ENCODE peak calls at places on chromosomes 2 and 18, in eight cellular contexts. D is K562, J is HCT116, E is HepG2, O is Panc1, X is upper lobe of left lung, Q is GM12878, G is GM23338. V is an unnamed sample. For H3K4me1, the result is how much of the 10 kb centered on the place peaks cover.

GRCh38 chr18:58300867-58301266 is 256.8 kb downstream of the NEDD4L start:
- ATAC-seq in O (peak), J (no peak), D (no peak), Q (peak), E (no peak), G (no peak), X (no peak), V (no peak)

GRCh38 chr2:36635194-36635593 is 37.2 kb upstream of the FEZ2 start:
- ATAC-seq in E (no peak), J (no peak), Q (no peak), D (no peak), X (no peak), G (no peak), O (no peak), V (no peak)

GRCh38 chr2:105883911-105884694 is 139.4 kb downstream of the NCK2 start:
- ATAC-seq in Q (no peak), D (no peak), J (no peak), G (no peak), E (no peak), X (no peak), O (no peak), V (no peak)

GRCh38 chr18:32378705-32379104 is 92.0 kb downstream of the GAREM1 start:
- ATAC-seq in D (no peak), G (no peak), X (peak), J (no peak), E (peak), Q (no peak), O (no peak), V (peak)

GRCh38 chr2:238884812-238885408 is 37.0 kb downstream of the TWIST2 start:
- ATAC-seq in E (no peak), Q (no peak), X (no peak), G (no peak), D (no peak), O (no peak), J (no peak), V (no peak)

GRCh38 chr2:8515864-8516533 is 165.9 kb upstream of the ID2 start:
- ATAC-seq in Q (peak), X (no peak), O (peak), E (peak), D (peak), G (no peak), J (no peak), V (no peak)

GRCh38 chr2:74876081-74876886 is 42.4 kb downstream of the HK2 start:
- ATAC-seq in X (peak), E (peak), O (peak), D (peak), G (peak), J (peak), Q (peak), V (peak)

GRCh38 chr2:30608643-30609042 is 161.6 kb downstream of the LCLAT1 start:
- ATAC-seq in J (no peak), E (no peak), G (no peak), O (no peak), D (peak), X (no peak), Q (no peak), V (no peak)

GRCh38 chr2:227462463-227462951 is 9.4 kb upstream of the AGFG1 start:
- ATAC-seq in J (no peak), E (no peak), X (no peak), O (no peak), D (no peak), G (no peak), Q (peak), V (no peak)

GRCh38 chr18:24160086-24160485 is 21.2 kb downstream of the CABYR start:
- ATAC-seq in D (no peak), J (no peak), E (no peak), G (no peak), X (no peak), Q (no peak), O (no peak), V (no peak)

GRCh38 chr18:12751503-12751884 is 48.7 kb downstream of the PSMG2 start:
- ATAC-seq in G (no peak), E (peak), X (no peak), O (no peak), J (no peak), D (peak), Q (no peak), V (no peak)

GRCh38 chr2:215435261-215435808 is 533 bp downstream of the FN1 start:
- ATAC-seq in X (peak), Q (peak), J (peak), E (peak), D (peak), G (peak), O (peak), V (peak)

GRCh38 chr2:148756292-148756975 is 111.9 kb downstream of the EPC2 start:
- ATAC-seq in D (no peak), J (no peak), X (no peak), O (peak), E (peak), Q (no peak), G (no peak), V (no peak)

GRCh38 chr2:85779641-85780315 is 26.0 kb downstream of the ATOH8 start:
- ATAC-seq in D (no peak), O (no peak), G (no peak), E (no peak), X (peak), Q (no peak), J (no peak), V (no peak)

GRCh38 chr2:30798536-30798991 is 8.7 kb downstream of the CAPN13 start:
- ATAC-seq in O (no peak), Q (peak), E (no peak), G (peak), J (no peak), D (no peak), X (no peak), V (no peak)

DNA sequence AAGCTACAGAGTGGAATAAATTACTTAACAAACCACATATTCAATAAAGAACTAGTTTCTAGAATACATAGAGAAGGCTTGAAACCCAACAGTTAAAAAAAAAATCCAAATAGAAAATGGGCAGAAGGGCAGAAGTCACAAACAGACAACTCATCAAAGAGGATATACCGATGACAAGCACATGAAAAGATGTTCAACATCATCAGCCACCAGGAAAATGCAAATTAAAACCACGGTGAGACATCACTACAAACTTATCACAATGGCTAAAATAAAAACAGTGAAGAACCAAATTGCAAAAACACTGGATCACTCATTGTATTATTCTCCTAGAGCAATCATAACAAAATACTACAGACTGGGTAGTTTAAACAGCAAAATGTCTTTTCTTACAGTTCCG is 14.5 kb downstream of the SESTD1 start:
- ATAC-seq in G (no peak), O (no peak), E (no peak), J (no peak), Q (peak), D (no peak), X (no peak), V (no peak)
- TF ChIP-seq POLR2AphosphoS5 in G (no peak), O (no peak), E (no peak), J (no peak), Q (no peak), D (no peak), X (no peak), V (no peak)

GRCh38 chr2:20577495-20578235 is 73.2 kb downstream of the HS1BP3 start:
- ATAC-seq in Q (no peak), X (no peak), O (peak), G (no peak), E (no peak), D (no peak), J (no peak), V (no peak)
- H3K4me1 ChIP-seq in Q (under half), X (half or more), O (under half), G (under half), E (half or more), D (under half), J (under half), V (under half)

DNA sequence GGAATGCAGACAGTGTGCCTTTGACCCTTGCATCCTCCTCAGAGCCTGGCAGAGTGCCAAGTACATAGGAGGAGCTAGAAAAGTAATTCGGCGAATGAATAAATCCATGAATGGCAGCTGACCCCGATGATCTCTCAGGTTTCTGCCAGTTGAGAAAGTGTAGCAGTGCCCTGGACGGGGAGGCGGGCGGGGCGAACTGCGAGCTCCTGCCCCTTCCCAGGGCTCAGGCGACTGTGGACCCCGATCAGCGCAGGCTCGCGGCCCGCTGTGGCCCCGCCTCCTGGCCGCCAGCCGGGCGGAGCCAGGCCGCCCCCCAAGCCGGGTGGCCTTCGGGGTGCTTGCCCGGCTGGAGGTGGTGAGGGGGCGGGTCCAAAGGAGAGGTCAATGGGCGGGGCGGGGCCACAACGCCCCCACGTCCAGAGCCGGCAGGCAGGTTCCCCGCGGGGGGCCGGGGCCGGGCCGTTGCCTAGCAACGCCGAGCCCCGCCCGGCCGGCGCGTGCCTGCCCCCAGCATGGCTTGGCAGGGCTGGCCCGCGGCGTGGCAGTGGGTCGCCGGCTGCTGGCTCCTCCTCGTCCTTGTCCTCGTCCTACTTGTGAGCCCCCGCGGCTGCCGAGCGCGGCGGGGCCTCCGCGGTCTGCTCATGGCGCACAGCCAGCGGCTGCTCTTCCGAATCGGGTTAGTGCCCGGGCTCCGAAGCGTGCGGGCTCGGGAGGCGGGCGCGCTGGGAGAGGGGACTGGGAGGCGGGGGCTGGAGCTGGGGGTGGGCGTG is 30.6 kb upstream of the TMBIM1 start:
- ATAC-seq in J (peak), O (peak), D (peak), G (peak), E (peak), Q (peak), X (peak), V (peak)
- TF ChIP-seq POLR2AphosphoS5 in J (peak), O (no peak), D (no peak), G (peak), E (peak), Q (no peak), X (peak), V (peak)

DNA sequence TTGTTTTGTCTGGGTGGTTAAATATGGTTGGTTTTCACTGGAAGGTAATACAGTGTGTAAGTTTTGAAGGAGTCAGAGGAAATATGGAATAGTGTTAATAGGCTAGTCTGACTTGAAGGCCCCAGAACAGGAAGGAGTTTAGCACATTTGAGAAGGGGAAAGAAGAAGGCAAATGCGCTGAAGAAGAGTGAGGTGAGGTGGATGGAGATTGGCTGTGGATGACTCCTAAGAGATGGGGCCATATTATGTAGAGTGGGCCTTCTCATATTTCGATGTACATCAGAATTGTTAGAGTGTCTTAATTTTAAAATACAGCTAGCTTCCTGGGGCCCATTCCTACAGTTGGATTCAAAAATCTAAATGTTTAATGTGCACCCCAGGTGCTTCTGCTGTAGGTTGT is 61.0 kb downstream of the GLS start:
- ATAC-seq in O (no peak), D (peak), E (peak), X (no peak), G (no peak), Q (no peak), J (no peak), V (no peak)
- H3K4me1 ChIP-seq in O (under half), D (under half), E (under half), X (under half), G (under half), Q (under half), J (under half), V (under half)

DNA sequence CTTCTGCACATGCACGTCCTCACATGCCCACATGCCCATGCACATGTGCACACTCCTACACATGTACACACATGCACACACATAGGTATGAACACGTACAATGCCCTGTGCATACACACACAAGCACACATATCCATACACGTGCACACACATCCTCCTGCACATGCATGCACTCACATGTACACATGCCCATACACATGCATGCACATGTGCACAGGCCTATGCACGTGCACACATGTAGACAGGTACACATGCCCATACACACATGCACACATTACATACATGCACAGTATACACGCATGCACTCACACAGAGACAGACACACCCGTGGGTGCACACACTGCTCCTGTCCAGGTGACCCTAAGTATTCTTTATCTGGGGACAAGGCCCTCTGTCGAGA is 34.3 kb downstream of the GPC1 start:
- ATAC-seq in J (no peak), X (no peak), D (no peak), O (no peak), Q (no peak), E (no peak), G (no peak), V (no peak)
- TF ChIP-seq POLR2AphosphoS5 in J (no peak), X (no peak), D (no peak), O (no peak), Q (no peak), E (no peak), G (no peak), V (peak)

V was measured in gastroesophageal sphincter.